ENCODE peak calls at places on chromosomes 6 and 20, in five cellular contexts. D is A549, L is upper lobe of left lung, E is K562, X is HepG2. O is an unnamed sample. For H3K4me1, the result is how much of the 10 kb centered on the place peaks cover.

GRCh38 chr6:34630040-34630439 is 66.5 kb downstream of the ILRUN start:
- ATAC-seq in D (peak), L (no peak), E (no peak), X (no peak), O (no peak)

GRCh38 chr6:128929869-128930268 is 46.9 kb downstream of the LAMA2 start:
- ATAC-seq in D (no peak), L (no peak), E (no peak), X (no peak), O (no peak)

GRCh38 chr6:105211831-105212230 is 32.0 kb upstream of the POPDC3 start:
- ATAC-seq in D (no peak), L (no peak), E (no peak), X (no peak), O (no peak)

GRCh38 chr20:59996112-59996511 is 37.9 kb downstream of the CDH26 start:
- ATAC-seq in D (no peak), L (no peak), E (no peak), X (no peak), O (no peak)

GRCh38 chr6:34667481-34668238 is 28.9 kb downstream of the ILRUN start:
- ATAC-seq in D (peak), L (no peak), E (no peak), X (peak), O (no peak)

GRCh38 chr20:37383229-37383989 is 37.5 kb downstream of the SRC start:
- ATAC-seq in D (peak), L (no peak), E (no peak), X (no peak), O (no peak)

GRCh38 chr6:146984251-146984924 is 219.8 kb upstream of the STXBP5 start:
- ATAC-seq in D (peak), L (no peak), E (peak), X (peak), O (no peak)

GRCh38 chr20:2130062-2130591 is 28.5 kb downstream of the STK35 start:
- ATAC-seq in D (no peak), L (no peak), E (no peak), X (no peak), O (no peak)

GRCh38 chr6:144340541-144341371 is 55.6 kb downstream of the UTRN start:
- ATAC-seq in D (peak), L (no peak), E (no peak), X (peak), O (no peak)

GRCh38 chr20:47295921-47296426 is 60.5 kb downstream of the ZMYND8 start:
- ATAC-seq in D (peak), L (peak), E (no peak), X (no peak), O (peak)

GRCh38 chr20:34427784-34428183 is 64.7 kb downstream of the ITCH start:
- ATAC-seq in D (no peak), L (no peak), E (no peak), X (no peak), O (no peak)

GRCh38 chr6:149060985-149061760 is 256.3 kb upstream of the TAB2 start:
- ATAC-seq in D (peak), L (no peak), E (no peak), X (peak), O (no peak)

GRCh38 chr6:149062653-149063348 is 254.7 kb upstream of the TAB2 start:
- ATAC-seq in D (no peak), L (no peak), E (no peak), X (no peak), O (no peak)

GRCh38 chr6:149061933-149062332 is 255.6 kb upstream of the TAB2 start:
- ATAC-seq in D (no peak), L (no peak), E (no peak), X (no peak), O (no peak)

GRCh38 chr6:149059557-149059956 is 258.0 kb upstream of the TAB2 start:
- ATAC-seq in D (no peak), L (no peak), E (no peak), X (no peak), O (no peak)

DNA sequence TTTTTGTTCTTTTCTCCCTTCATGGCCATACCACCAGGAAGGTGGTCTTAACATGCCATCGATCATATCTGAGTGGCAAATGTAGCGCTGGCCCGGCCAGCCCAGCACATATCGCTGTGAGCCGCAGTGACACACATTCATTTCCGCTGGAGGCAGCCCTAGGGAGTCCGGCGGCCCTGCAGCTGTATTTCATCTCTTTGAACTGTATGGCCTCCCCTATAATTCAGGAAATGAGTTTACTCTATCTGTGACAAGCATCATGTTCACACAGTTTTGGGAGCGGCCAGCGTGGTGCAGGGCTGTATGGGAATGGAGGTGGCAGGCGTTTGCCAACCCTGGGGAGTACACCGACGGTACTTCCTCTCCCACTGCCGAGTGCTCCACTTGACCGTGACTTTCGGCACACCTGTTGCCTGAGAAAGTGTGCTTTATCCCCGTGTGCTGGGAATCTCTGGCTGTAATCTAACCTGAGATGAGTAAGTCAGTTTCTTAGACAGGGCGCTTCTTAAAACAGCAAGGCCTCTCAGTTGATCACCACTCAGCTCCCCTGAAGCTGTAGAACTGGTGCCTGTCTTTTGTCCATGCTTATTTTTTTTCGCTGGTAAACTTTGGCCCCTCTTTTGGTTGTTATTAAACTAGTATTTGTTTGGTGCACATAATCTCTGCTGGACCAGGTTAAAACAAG is 257.1 kb upstream of the TAB2 start:
- ATAC-seq in D (peak), L (peak), E (peak), X (peak), O (no peak)
- TF ChIP-seq EP300 in D (no peak), L (no peak), E (no peak), X (no peak), O (no peak)

DNA sequence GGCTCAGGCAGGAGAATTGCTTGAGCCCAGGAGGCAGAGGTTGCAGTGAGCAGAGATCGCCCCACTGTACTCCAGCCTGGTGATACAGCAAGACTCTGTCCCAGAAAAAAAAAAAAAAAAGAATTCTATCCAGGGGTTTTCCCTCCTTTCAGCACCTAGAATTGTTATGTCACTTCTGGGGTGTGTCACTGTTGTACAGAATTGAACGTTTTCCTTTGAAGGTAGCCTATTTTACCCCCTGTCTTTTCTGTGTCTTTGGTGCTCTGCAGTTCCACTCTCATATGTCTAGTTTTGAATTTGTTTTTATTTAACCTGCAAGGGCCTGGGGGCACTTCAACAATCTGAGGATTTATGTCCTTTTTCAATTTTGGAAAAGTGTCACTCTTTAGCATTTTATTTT is 19.3 kb upstream of the ARID1B start:
- ATAC-seq in D (no peak), L (no peak), E (peak), X (no peak), O (no peak)
- H3K4me1 ChIP-seq in D (under half), L (under half), E (under half), X (under half), O (under half)

GRCh38 chr20:64065973-64066341 is 3.0 kb downstream of the TCEA2 start:
- ATAC-seq in D (no peak), L (no peak), E (peak), X (peak), O (no peak)
- TF ChIP-seq EP300 in D (no peak), L (no peak), E (no peak), X (no peak), O (no peak)

GRCh38 chr20:51571470-51571794 is 28.9 kb upstream of the NFATC2 start:
- ATAC-seq in D (no peak), L (no peak), E (no peak), X (no peak), O (no peak)
- H3K4me1 ChIP-seq in D (under half), L (under half), E (under half), X (under half), O (under half)

DNA sequence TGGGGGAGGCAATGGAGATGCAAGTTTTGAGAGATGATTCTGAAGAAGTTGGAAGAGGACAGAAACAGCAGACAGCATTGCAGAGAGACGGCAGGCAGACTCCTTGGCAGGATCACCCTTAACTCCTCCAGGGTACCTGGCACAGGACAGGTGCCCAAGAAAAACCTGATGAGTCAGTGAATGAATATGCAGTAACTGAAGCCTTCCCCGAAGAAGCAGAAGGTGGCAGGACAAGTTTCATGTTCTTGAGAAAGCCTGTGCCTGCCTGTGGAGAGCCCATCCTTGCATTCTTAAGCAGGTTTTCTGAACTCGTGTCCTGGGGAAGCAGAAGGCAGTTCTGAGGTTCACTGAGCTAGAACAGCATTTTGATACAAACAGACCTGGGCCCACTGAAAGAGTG is 79.6 kb upstream of the SASH1 start:
- ATAC-seq in D (no peak), L (peak), E (no peak), X (no peak), O (no peak)
- TF ChIP-seq EP300 in D (no peak), L (no peak), E (no peak), X (no peak), O (no peak)

DNA sequence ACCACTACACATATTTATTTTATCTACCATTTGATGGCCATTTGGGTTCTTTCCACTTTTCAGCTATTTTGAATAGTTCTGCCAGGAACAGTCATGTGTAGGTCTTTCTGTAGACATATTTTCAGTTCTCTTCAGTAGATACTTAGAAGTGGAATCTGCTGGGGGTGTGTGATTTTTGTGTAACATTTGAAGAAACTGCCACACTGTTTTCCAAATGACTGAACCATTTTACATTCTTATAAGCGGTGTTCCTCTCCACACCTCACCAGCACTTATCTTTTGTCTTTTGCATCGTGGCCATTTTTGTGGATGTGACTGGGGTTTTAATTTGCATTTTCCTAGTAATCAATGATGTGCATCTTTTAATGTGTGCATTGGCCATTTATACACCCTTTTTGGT is 197.7 kb downstream of the ARID1B start:
- ATAC-seq in D (no peak), L (no peak), E (no peak), X (no peak), O (no peak)
- H3K4me1 ChIP-seq in D (under half), L (under half), E (under half), X (under half), O (under half)

DNA sequence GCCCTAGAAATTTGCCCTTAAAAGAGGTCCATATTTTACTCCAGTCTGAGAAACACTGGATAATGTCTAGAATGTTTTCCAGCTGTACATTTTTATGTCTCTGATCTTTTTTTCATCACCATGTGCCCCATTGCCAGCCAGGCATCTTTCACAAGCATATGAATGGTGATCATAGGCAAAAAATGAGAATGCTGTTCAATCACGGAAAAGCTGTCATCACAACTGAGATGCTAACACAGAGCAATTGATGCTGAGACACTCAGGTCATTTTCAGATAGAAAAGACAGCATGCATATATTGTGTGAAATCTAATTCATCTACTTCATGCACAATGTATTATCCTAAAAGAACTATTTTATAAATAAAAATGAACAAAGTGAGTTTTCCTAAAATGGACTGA is 41.6 kb downstream of the CGA start:
- ATAC-seq in D (no peak), L (no peak), E (no peak), X (no peak), O (no peak)
- TF ChIP-seq EP300 in D (no peak), L (no peak), E (no peak), X (no peak), O (no peak)

GRCh38 chr20:44137210-44137781 is 49.7 kb downstream of the JPH2 start:
- ATAC-seq in D (no peak), L (no peak), E (no peak), X (no peak), O (peak)
- H3K4me1 ChIP-seq in D (under half), L (under half), E (under half), X (under half), O (half or more)

GRCh38 chr6:142915129-142915697 is 29.8 kb downstream of the HIVEP2 start:
- ATAC-seq in D (no peak), L (no peak), E (no peak), X (no peak), O (no peak)

GRCh38 chr6:142912125-142912524 is 32.9 kb downstream of the HIVEP2 start:
- ATAC-seq in D (no peak), L (no peak), E (no peak), X (no peak), O (no peak)

GRCh38 chr6:142914371-142914770 is 30.6 kb downstream of the HIVEP2 start:
- ATAC-seq in D (no peak), L (no peak), E (no peak), X (no peak), O (no peak)

GRCh38 chr6:142913036-142913510 is 31.9 kb downstream of the HIVEP2 start:
- ATAC-seq in D (no peak), L (no peak), E (no peak), X (no peak), O (no peak)

DNA sequence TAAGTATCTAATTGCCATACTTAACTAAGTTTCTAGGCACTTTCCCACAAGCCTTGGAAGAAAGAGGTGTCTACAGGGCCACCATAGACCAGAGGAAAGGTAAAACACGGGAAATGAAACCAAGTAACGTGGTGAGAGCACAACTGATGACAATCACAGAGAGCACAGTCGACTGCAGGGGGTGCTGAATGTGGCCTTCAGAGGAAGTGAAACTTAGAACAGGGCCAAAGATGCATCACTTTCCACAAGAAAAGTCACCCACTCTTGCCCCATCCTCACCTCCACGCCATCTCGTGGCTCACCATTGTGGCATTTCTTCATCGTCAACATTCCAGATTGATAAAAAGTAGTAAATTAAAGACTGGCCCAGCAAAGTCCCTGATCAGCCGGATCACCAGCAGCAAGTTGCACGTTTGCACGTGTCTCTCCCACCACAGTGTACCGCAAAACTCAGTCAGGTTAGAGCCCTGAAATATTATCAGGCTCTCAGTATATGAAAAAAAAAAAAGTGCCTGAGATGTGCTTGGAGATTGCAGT is 31.4 kb downstream of the HIVEP2 start:
- ATAC-seq in D (no peak), L (peak), E (peak), X (no peak), O (no peak)
- TF ChIP-seq EP300 in D (no peak), L (no peak), E (no peak), X (no peak), O (no peak)